ENCODE peak calls at places on chromosomes 2 and 18, in eight cellular contexts. U is chondrocyte; B is T-helper 1 cell; X is heart right ventricle; O is AG09309; N is left kidney; R is stimulated activated CD8-positive, alpha-beta memory T cell treated with anti-CD3 and anti-CD28 coated beads, Interleukin-12 subunit alpha, Interleukin-12 subunit beta, amount 100 ng/mL, for 1 hour; G is HTR-8/SVneo. V is an unnamed sample.

GRCh38 chr2:6968319-6969100 is 51.3 kb downstream of the RNF144A start:
- DNase-seq in U (no peak), B (no peak), X (peak; percentile 30), O (no peak), N (no peak), R (no peak), G (no peak), V (no peak)

GRCh38 chr2:207282916-207283315 is 117.2 kb upstream of the KLF7 start:
- DNase-seq in U (no peak), B (peak; percentile 9), X (no peak), O (no peak), N (no peak), R (no peak), G (no peak), V (no peak)

GRCh38 chr2:138948070-138948539 is 167.9 kb upstream of the NXPH2 start:
- DNase-seq in U (no peak), B (peak; percentile 1), X (no peak), O (peak; percentile 50), N (no peak), R (no peak), G (peak; percentile 40), V (peak; percentile 24)

GRCh38 chr18:57561728-57562423 is 24.6 kb downstream of the FECH start:
- DNase-seq in U (no peak), B (peak; percentile 47), X (no peak), O (no peak), N (peak; percentile 76), R (no peak), G (peak; percentile 39), V (peak; percentile 68)

GRCh38 chr2:168661404-168661869 is 141.0 kb upstream of the NOSTRIN start:
- DNase-seq in U (no peak), B (no peak), X (no peak), O (no peak), N (peak; percentile 32), R (no peak), G (no peak), V (no peak)

GRCh38 chr2:14790041-14790640 is 157.6 kb downstream of the LRATD1 start:
- DNase-seq in U (no peak), B (no peak), X (no peak), O (no peak), N (no peak), R (no peak), G (no peak), V (no peak)

GRCh38 chr2:53785378-53785777 is 1.4 kb downstream of the ASB3 start:
- DNase-seq in U (no peak), B (no peak), X (no peak), O (no peak), N (no peak), R (no peak), G (no peak), V (no peak)

GRCh38 chr2:46171996-46172546 is 125.1 kb upstream of the EPAS1 start:
- DNase-seq in U (no peak), B (no peak), X (no peak), O (no peak), N (no peak), R (no peak), G (peak; percentile 41), V (peak; percentile 12)

GRCh38 chr2:36564377-36564930 is 33.5 kb downstream of the FEZ2 start:
- DNase-seq in U (no peak), B (no peak), X (no peak), O (no peak), N (no peak), R (no peak), G (no peak), V (no peak)

GRCh38 chr2:110211938-110212858 is at the start of gene MTLN:
- DNase-seq in U (no peak), B (peak; percentile 81), X (peak; percentile 77), O (no peak), N (peak; percentile 90), R (peak; percentile 16), G (peak; percentile 63), V (peak; percentile 76)

GRCh38 chr2:42693013-42693575 is 70.8 kb downstream of the OXER1 start:
- DNase-seq in U (no peak), B (peak; percentile 39), X (no peak), O (no peak), N (no peak), R (no peak), G (no peak), V (no peak)

V was measured in HT-29.